ENCODE peak calls at places on chromosomes 7 and 10, in seven cellular contexts. One of them, this sample, is unnamed.

GRCh38 chr7:112204072-112204775 is 2.0 kb downstream of the DOCK4 start:
- DNase-seq in AG09319: no peak
- DNase-seq in neural progenitor cell: peak; percentile 43
- DNase-seq in endothelial cell: peak; percentile 11
- DNase-seq in fibroblast of lung: peak; percentile 40
- DNase-seq in activated CD8-positive, alpha-beta T cell treated with anti-CD3 and anti-CD28 coated beads, Interleukin-2, amount 10 ng/mL, durations not matched to agents 7 days and 5 days: peak; percentile 24
- DNase-seq in globus pallidus: no peak
- DNase-seq in this sample: no peak

GRCh38 chr10:42637648-42638052 is 720 bp downstream of the ZNF33B start:
- DNase-seq in endothelial cell: no peak
- DNase-seq in AG09319: no peak
- DNase-seq in activated CD8-positive, alpha-beta T cell treated with anti-CD3 and anti-CD28 coated beads, Interleukin-2, amount 10 ng/mL, durations not matched to agents 7 days and 5 days: no peak
- DNase-seq in fibroblast of lung: no peak
- DNase-seq in neural progenitor cell: no peak
- DNase-seq in globus pallidus: no peak
- DNase-seq in this sample: no peak

GRCh38 chr7:74252893-74253292 is 1.3 kb downstream of the RFC2 start:
- DNase-seq in activated CD8-positive, alpha-beta T cell treated with anti-CD3 and anti-CD28 coated beads, Interleukin-2, amount 10 ng/mL, durations not matched to agents 7 days and 5 days: no peak
- DNase-seq in endothelial cell: no peak
- DNase-seq in neural progenitor cell: no peak
- DNase-seq in AG09319: no peak
- DNase-seq in globus pallidus: no peak
- DNase-seq in fibroblast of lung: no peak
- DNase-seq in this sample: no peak

GRCh38 chr7:69912846-69913245 is 314.6 kb downstream of the AUTS2 start:
- DNase-seq in neural progenitor cell: no peak
- DNase-seq in AG09319: no peak
- DNase-seq in activated CD8-positive, alpha-beta T cell treated with anti-CD3 and anti-CD28 coated beads, Interleukin-2, amount 10 ng/mL, durations not matched to agents 7 days and 5 days: no peak
- DNase-seq in fibroblast of lung: no peak
- DNase-seq in endothelial cell: no peak
- DNase-seq in globus pallidus: no peak
- DNase-seq in this sample: no peak

GRCh38 chr10:99368646-99369045 is 39.5 kb downstream of the CNNM1 start:
- DNase-seq in AG09319: no peak
- DNase-seq in globus pallidus: no peak
- DNase-seq in endothelial cell: no peak
- DNase-seq in neural progenitor cell: no peak
- DNase-seq in fibroblast of lung: no peak
- DNase-seq in activated CD8-positive, alpha-beta T cell treated with anti-CD3 and anti-CD28 coated beads, Interleukin-2, amount 10 ng/mL, durations not matched to agents 7 days and 5 days: no peak
- DNase-seq in this sample: no peak

GRCh38 chr10:121310151-121310711 is 288.0 kb downstream of the FGFR2 start:
- DNase-seq in neural progenitor cell: peak; percentile 91
- DNase-seq in endothelial cell: no peak
- DNase-seq in fibroblast of lung: no peak
- DNase-seq in activated CD8-positive, alpha-beta T cell treated with anti-CD3 and anti-CD28 coated beads, Interleukin-2, amount 10 ng/mL, durations not matched to agents 7 days and 5 days: no peak
- DNase-seq in AG09319: no peak
- DNase-seq in globus pallidus: no peak
- DNase-seq in this sample: no peak

GRCh38 chr10:98303569-98303968 is 35.6 kb upstream of the LOXL4 start:
- DNase-seq in endothelial cell: no peak
- DNase-seq in neural progenitor cell: no peak
- DNase-seq in AG09319: no peak
- DNase-seq in activated CD8-positive, alpha-beta T cell treated with anti-CD3 and anti-CD28 coated beads, Interleukin-2, amount 10 ng/mL, durations not matched to agents 7 days and 5 days: no peak
- DNase-seq in globus pallidus: no peak
- DNase-seq in fibroblast of lung: no peak
- DNase-seq in this sample: no peak

GRCh38 chr7:50364645-50365044 is 60.1 kb downstream of the IKZF1 start:
- DNase-seq in neural progenitor cell: no peak
- DNase-seq in globus pallidus: no peak
- DNase-seq in endothelial cell: no peak
- DNase-seq in fibroblast of lung: no peak
- DNase-seq in activated CD8-positive, alpha-beta T cell treated with anti-CD3 and anti-CD28 coated beads, Interleukin-2, amount 10 ng/mL, durations not matched to agents 7 days and 5 days: no peak
- DNase-seq in AG09319: no peak
- DNase-seq in this sample: no peak

GRCh38 chr10:89360153-89360552 is 17.7 kb upstream of the IFIT1B start:
- DNase-seq in AG09319: no peak
- DNase-seq in globus pallidus: no peak
- DNase-seq in activated CD8-positive, alpha-beta T cell treated with anti-CD3 and anti-CD28 coated beads, Interleukin-2, amount 10 ng/mL, durations not matched to agents 7 days and 5 days: no peak
- DNase-seq in fibroblast of lung: no peak
- DNase-seq in neural progenitor cell: no peak
- DNase-seq in endothelial cell: no peak
- DNase-seq in this sample: no peak

GRCh38 chr10:110410329-110411046 is 87.2 kb upstream of the DUSP5 start:
- DNase-seq in activated CD8-positive, alpha-beta T cell treated with anti-CD3 and anti-CD28 coated beads, Interleukin-2, amount 10 ng/mL, durations not matched to agents 7 days and 5 days: no peak
- DNase-seq in neural progenitor cell: no peak
- DNase-seq in endothelial cell: no peak
- DNase-seq in AG09319: peak; percentile 86
- DNase-seq in fibroblast of lung: peak; percentile 97
- DNase-seq in globus pallidus: no peak
- DNase-seq in this sample: no peak

GRCh38 chr10:114271779-114272167 is 32.7 kb downstream of the VWA2 start:
- DNase-seq in endothelial cell: no peak
- DNase-seq in activated CD8-positive, alpha-beta T cell treated with anti-CD3 and anti-CD28 coated beads, Interleukin-2, amount 10 ng/mL, durations not matched to agents 7 days and 5 days: no peak
- DNase-seq in fibroblast of lung: peak; percentile 96
- DNase-seq in neural progenitor cell: no peak
- DNase-seq in globus pallidus: no peak
- DNase-seq in AG09319: peak; percentile 62
- DNase-seq in this sample: no peak

GRCh38 chr7:132837529-132837928 is 244.4 kb downstream of the CHCHD3 start:
- DNase-seq in endothelial cell: no peak
- DNase-seq in globus pallidus: no peak
- DNase-seq in activated CD8-positive, alpha-beta T cell treated with anti-CD3 and anti-CD28 coated beads, Interleukin-2, amount 10 ng/mL, durations not matched to agents 7 days and 5 days: no peak
- DNase-seq in fibroblast of lung: peak; percentile 41
- DNase-seq in neural progenitor cell: no peak
- DNase-seq in AG09319: peak; percentile 40
- DNase-seq in this sample: no peak

GRCh38 chr7:55055479-55055878 is 36.7 kb downstream of the EGFR start:
- DNase-seq in neural progenitor cell: no peak
- DNase-seq in globus pallidus: no peak
- DNase-seq in AG09319: no peak
- DNase-seq in endothelial cell: no peak
- DNase-seq in fibroblast of lung: peak; percentile 87
- DNase-seq in activated CD8-positive, alpha-beta T cell treated with anti-CD3 and anti-CD28 coated beads, Interleukin-2, amount 10 ng/mL, durations not matched to agents 7 days and 5 days: no peak
- DNase-seq in this sample: no peak

GRCh38 chr10:58818889-58819288 is 306.2 kb downstream of the BICC1 start:
- DNase-seq in AG09319: peak; percentile 62
- DNase-seq in endothelial cell: no peak
- DNase-seq in fibroblast of lung: peak; percentile 96
- DNase-seq in neural progenitor cell: no peak
- DNase-seq in globus pallidus: no peak
- DNase-seq in activated CD8-positive, alpha-beta T cell treated with anti-CD3 and anti-CD28 coated beads, Interleukin-2, amount 10 ng/mL, durations not matched to agents 7 days and 5 days: no peak
- DNase-seq in this sample: no peak

GRCh38 chr7:135407884-135408283 is 102.0 kb downstream of the CNOT4 start:
- DNase-seq in fibroblast of lung: no peak
- DNase-seq in activated CD8-positive, alpha-beta T cell treated with anti-CD3 and anti-CD28 coated beads, Interleukin-2, amount 10 ng/mL, durations not matched to agents 7 days and 5 days: no peak
- DNase-seq in globus pallidus: no peak
- DNase-seq in endothelial cell: no peak
- DNase-seq in AG09319: no peak
- DNase-seq in neural progenitor cell: no peak
- DNase-seq in this sample: no peak

GRCh38 chr7:17651926-17652385 is 288.3 kb downstream of the SNX13 start:
- DNase-seq in activated CD8-positive, alpha-beta T cell treated with anti-CD3 and anti-CD28 coated beads, Interleukin-2, amount 10 ng/mL, durations not matched to agents 7 days and 5 days: no peak
- DNase-seq in fibroblast of lung: peak; percentile 93
- DNase-seq in AG09319: peak; percentile 86
- DNase-seq in endothelial cell: no peak
- DNase-seq in globus pallidus: no peak
- DNase-seq in neural progenitor cell: no peak
- DNase-seq in this sample: no peak

GRCh38 chr10:121662945-121663917 is 65.0 kb upstream of the FGFR2 start:
- DNase-seq in AG09319: no peak
- DNase-seq in endothelial cell: peak; percentile 72
- DNase-seq in neural progenitor cell: peak; percentile 68
- DNase-seq in globus pallidus: peak; percentile 60
- DNase-seq in activated CD8-positive, alpha-beta T cell treated with anti-CD3 and anti-CD28 coated beads, Interleukin-2, amount 10 ng/mL, durations not matched to agents 7 days and 5 days: no peak
- DNase-seq in fibroblast of lung: no peak
- DNase-seq in this sample: no peak

GRCh38 chr10:71740069-71740468 is 20.5 kb upstream of the C10orf105 start:
- DNase-seq in globus pallidus: no peak
- DNase-seq in activated CD8-positive, alpha-beta T cell treated with anti-CD3 and anti-CD28 coated beads, Interleukin-2, amount 10 ng/mL, durations not matched to agents 7 days and 5 days: no peak
- DNase-seq in neural progenitor cell: no peak
- DNase-seq in fibroblast of lung: peak; percentile 41
- DNase-seq in endothelial cell: no peak
- DNase-seq in AG09319: peak; percentile 56
- DNase-seq in this sample: no peak

GRCh38 chr10:66467042-66467441 is 458.8 kb upstream of the LRRTM3 start:
- DNase-seq in AG09319: no peak
- DNase-seq in activated CD8-positive, alpha-beta T cell treated with anti-CD3 and anti-CD28 coated beads, Interleukin-2, amount 10 ng/mL, durations not matched to agents 7 days and 5 days: no peak
- DNase-seq in endothelial cell: no peak
- DNase-seq in neural progenitor cell: no peak
- DNase-seq in globus pallidus: no peak
- DNase-seq in fibroblast of lung: no peak
- DNase-seq in this sample: no peak

GRCh38 chr10:103669243-103669929 is 175.9 kb downstream of the NEURL1 start:
- DNase-seq in fibroblast of lung: no peak
- DNase-seq in neural progenitor cell: no peak
- DNase-seq in AG09319: no peak
- DNase-seq in globus pallidus: no peak
- DNase-seq in activated CD8-positive, alpha-beta T cell treated with anti-CD3 and anti-CD28 coated beads, Interleukin-2, amount 10 ng/mL, durations not matched to agents 7 days and 5 days: no peak
- DNase-seq in endothelial cell: no peak
- DNase-seq in this sample: no peak

GRCh38 chr10:12681250-12681649 is 320.3 kb downstream of the CCDC3 start:
- DNase-seq in activated CD8-positive, alpha-beta T cell treated with anti-CD3 and anti-CD28 coated beads, Interleukin-2, amount 10 ng/mL, durations not matched to agents 7 days and 5 days: no peak
- DNase-seq in endothelial cell: no peak
- DNase-seq in globus pallidus: no peak
- DNase-seq in AG09319: no peak
- DNase-seq in neural progenitor cell: no peak
- DNase-seq in fibroblast of lung: no peak
- DNase-seq in this sample: no peak

GRCh38 chr7:135753616-135754413 is 5.2 kb upstream of the FAM180A start:
- DNase-seq in activated CD8-positive, alpha-beta T cell treated with anti-CD3 and anti-CD28 coated beads, Interleukin-2, amount 10 ng/mL, durations not matched to agents 7 days and 5 days: no peak
- DNase-seq in AG09319: no peak
- DNase-seq in neural progenitor cell: no peak
- DNase-seq in endothelial cell: no peak
- DNase-seq in fibroblast of lung: no peak
- DNase-seq in globus pallidus: no peak
- DNase-seq in this sample: no peak

GRCh38 chr7:135300913-135301765 is 67.5 kb downstream of the STRA8 start:
- DNase-seq in AG09319: no peak
- DNase-seq in endothelial cell: no peak
- DNase-seq in activated CD8-positive, alpha-beta T cell treated with anti-CD3 and anti-CD28 coated beads, Interleukin-2, amount 10 ng/mL, durations not matched to agents 7 days and 5 days: no peak
- DNase-seq in globus pallidus: no peak
- DNase-seq in neural progenitor cell: no peak
- DNase-seq in fibroblast of lung: no peak
- DNase-seq in this sample: no peak

GRCh38 chr10:120103957-120104560 is 211.5 kb downstream of the SEC23IP start:
- DNase-seq in activated CD8-positive, alpha-beta T cell treated with anti-CD3 and anti-CD28 coated beads, Interleukin-2, amount 10 ng/mL, durations not matched to agents 7 days and 5 days: no peak
- DNase-seq in AG09319: no peak
- DNase-seq in neural progenitor cell: no peak
- DNase-seq in fibroblast of lung: no peak
- DNase-seq in globus pallidus: no peak
- DNase-seq in endothelial cell: no peak
- DNase-seq in this sample: no peak

GRCh38 chr10:47457826-47458225 is 26.1 kb downstream of the ANXA8 start:
- DNase-seq in activated CD8-positive, alpha-beta T cell treated with anti-CD3 and anti-CD28 coated beads, Interleukin-2, amount 10 ng/mL, durations not matched to agents 7 days and 5 days: no peak
- DNase-seq in neural progenitor cell: no peak
- DNase-seq in globus pallidus: no peak
- DNase-seq in endothelial cell: no peak
- DNase-seq in fibroblast of lung: no peak
- DNase-seq in AG09319: no peak
- DNase-seq in this sample: no peak

GRCh38 chr7:111012799-111013675 is 77.9 kb upstream of the LRRN3 start:
- DNase-seq in endothelial cell: no peak
- DNase-seq in AG09319: no peak
- DNase-seq in activated CD8-positive, alpha-beta T cell treated with anti-CD3 and anti-CD28 coated beads, Interleukin-2, amount 10 ng/mL, durations not matched to agents 7 days and 5 days: peak; percentile 79
- DNase-seq in fibroblast of lung: no peak
- DNase-seq in neural progenitor cell: no peak
- DNase-seq in globus pallidus: no peak
- DNase-seq in this sample: no peak

GRCh38 chr10:86218160-86218559 is 148.4 kb downstream of the GRID1 start:
- DNase-seq in endothelial cell: no peak
- DNase-seq in neural progenitor cell: no peak
- DNase-seq in globus pallidus: no peak
- DNase-seq in AG09319: no peak
- DNase-seq in activated CD8-positive, alpha-beta T cell treated with anti-CD3 and anti-CD28 coated beads, Interleukin-2, amount 10 ng/mL, durations not matched to agents 7 days and 5 days: no peak
- DNase-seq in fibroblast of lung: no peak
- DNase-seq in this sample: no peak

This sample was measured in activated T-helper 1 cell treated with anti-CD3 and anti-CD28 coated beads, Interleukin-2, amount 50 U/mL, for 16 hours.